ENCODE peak calls at places on chromosomes 1 and 21, in seven cellular contexts. A is A549, F is K562, V is SK-N-SH, M is HepG2, Y is GM12878, B is H1. H is an unnamed sample.

GRCh38 chr1:56397811-56398231 is 181.5 kb downstream of the PLPP3 start:
- DNase-seq in B (no peak), M (no peak), A (no peak), F (no peak), Y (no peak), V (no peak), H (peak)

GRCh38 chr1:35929730-35930592 is 944 bp upstream of the AGO3 start:
- DNase-seq in M (peak), V (peak), B (peak), F (peak), Y (no peak), A (no peak), H (peak)

GRCh38 chr1:184866991-184867788 is 107.1 kb downstream of the NIBAN1 start:
- DNase-seq in Y (peak), B (no peak), A (no peak), V (no peak), M (no peak), F (no peak), H (peak)

GRCh38 chr21:25515484-25516405 is 91.5 kb downstream of the MRPL39 start:
- DNase-seq in V (no peak), F (no peak), Y (no peak), B (no peak), M (no peak), A (no peak), H (peak)

GRCh38 chr1:29230553-29231378 is at the start of gene MECR:
- DNase-seq in V (peak), M (peak), A (peak), B (peak), F (peak), Y (peak), H (peak)

GRCh38 chr1:39127513-39127912 is 77.0 kb upstream of the MACF1 start:
- DNase-seq in F (no peak), V (no peak), M (peak), A (peak), Y (no peak), B (no peak), H (peak)

GRCh38 chr1:26336477-26337205 is 17.3 kb downstream of the CRYBG2 start:
- DNase-seq in Y (no peak), B (peak), A (peak), V (peak), F (peak), M (no peak), H (no peak)

GRCh38 chr1:2314297-2314802 is 77.0 kb downstream of the MORN1 start:
- DNase-seq in F (no peak), Y (no peak), M (peak), A (peak), V (peak), B (no peak), H (peak)

GRCh38 chr1:171142451-171143121 is 42.5 kb upstream of the FMO2 start:
- DNase-seq in Y (no peak), F (no peak), A (no peak), M (no peak), B (no peak), V (no peak), H (peak)

GRCh38 chr1:84834419-84835064 is 58.5 kb downstream of the LPAR3 start:
- DNase-seq in A (peak), M (no peak), V (no peak), Y (no peak), B (no peak), F (no peak), H (peak)

GRCh38 chr21:15210235-15210678 is 145.5 kb upstream of the NRIP1 start:
- DNase-seq in M (peak), B (no peak), Y (no peak), F (peak), A (peak), V (no peak), H (no peak)

GRCh38 chr1:23590058-23590783 is 30.9 kb upstream of the ID3 start:
- DNase-seq in A (peak), Y (no peak), M (no peak), F (peak), V (no peak), B (no peak), H (peak)

GRCh38 chr1:205658943-205659581 is 21.2 kb downstream of the SLC45A3 start:
- DNase-seq in Y (no peak), B (no peak), A (peak), M (peak), V (peak), F (peak), H (peak)

GRCh38 chr1:152515454-152515823 is 1.2 kb downstream of the CRCT1 start:
- DNase-seq in A (no peak), V (peak), B (no peak), M (no peak), F (no peak), Y (no peak), H (peak)

GRCh38 chr1:67724928-67725560 is 40.0 kb downstream of the GADD45A start:
- DNase-seq in M (peak), V (no peak), F (no peak), A (peak), Y (no peak), B (no peak), H (peak)

GRCh38 chr1:80675469-80675868 is 1125.3 kb upstream of the ADGRL2 start:
- DNase-seq in F (no peak), Y (no peak), A (no peak), V (no peak), M (no peak), B (no peak), H (no peak)

GRCh38 chr21:33813832-33814231 is 101.8 kb downstream of the ATP5PO start:
- DNase-seq in F (no peak), M (no peak), A (no peak), Y (no peak), V (no peak), B (no peak), H (no peak)

GRCh38 chr1:36885537-36886441 is 148.5 kb downstream of the GRIK3 start:
- DNase-seq in F (no peak), B (no peak), M (no peak), A (no peak), Y (no peak), V (peak), H (no peak)

GRCh38 chr1:112461200-112461871 is 47.4 kb upstream of the WNT2B start:
- DNase-seq in F (peak), M (no peak), Y (no peak), V (no peak), B (no peak), A (no peak), H (no peak)

GRCh38 chr1:172399369-172400072 is 21.0 kb upstream of the C1orf105 start:
- DNase-seq in Y (no peak), V (peak), F (peak), B (no peak), A (peak), M (peak), H (peak)

GRCh38 chr1:57945045-57945444 is 521.2 kb upstream of the DAB1 start:
- DNase-seq in V (no peak), Y (no peak), A (no peak), F (no peak), M (no peak), B (no peak), H (no peak)

GRCh38 chr1:150151291-150152181 is 1.8 kb downstream of the PLEKHO1 start:
- DNase-seq in M (no peak), A (no peak), F (peak), Y (no peak), B (no peak), V (peak), H (no peak)

GRCh38 chr21:46421191-46421750 is 37.4 kb upstream of the DIP2A start:
- DNase-seq in F (no peak), B (no peak), M (no peak), A (no peak), V (no peak), Y (no peak), H (no peak)

GRCh38 chr1:39849203-39849602 is 34.1 kb downstream of the TRIT1 start:
- DNase-seq in F (no peak), B (no peak), V (no peak), Y (no peak), M (no peak), A (no peak), H (peak)

GRCh38 chr1:27602510-27603319 is 1.2 kb downstream of the AHDC1 start:
- DNase-seq in M (no peak), F (peak), A (no peak), Y (no peak), V (peak), B (no peak), H (peak)

GRCh38 chr1:213391445-213391844 is 340.4 kb downstream of the RPS6KC1 start:
- DNase-seq in F (no peak), A (no peak), Y (no peak), V (no peak), B (no peak), M (no peak), H (no peak)

GRCh38 chr1:214124915-214125314 is 137.1 kb downstream of the PROX1 start:
- DNase-seq in F (no peak), B (no peak), M (peak), Y (no peak), A (no peak), V (no peak), H (no peak)

GRCh38 chr1:30085814-30086770 is 637.3 kb downstream of the MATN1 start:
- DNase-seq in Y (no peak), B (peak), F (peak), A (peak), V (peak), M (peak), H (peak)

GRCh38 chr21:35226960-35227741 is 178.0 kb upstream of the RUNX1 start:
- DNase-seq in V (no peak), M (no peak), F (no peak), B (no peak), A (no peak), Y (peak), H (no peak)

GRCh38 chr1:13792429-13792828 is 92.4 kb downstream of the PRDM2 start:
- DNase-seq in V (no peak), Y (no peak), F (no peak), M (no peak), B (no peak), A (no peak), H (peak)

GRCh38 chr1:201481761-201482493 is 12.9 kb upstream of the PHLDA3 start:
- DNase-seq in Y (peak), V (peak), A (peak), B (peak), M (peak), F (peak), H (peak)

GRCh38 chr1:62735491-62736171 is 47.4 kb upstream of the DOCK7 start:
- DNase-seq in A (no peak), B (no peak), F (no peak), M (no peak), Y (no peak), V (no peak), H (peak)

GRCh38 chr1:229836324-229836723 is 210.3 kb downstream of the URB2 start:
- DNase-seq in F (peak), V (no peak), A (no peak), Y (no peak), B (no peak), M (no peak), H (no peak)

GRCh38 chr21:28688381-28688780 is 304.3 kb downstream of the LTN1 start:
- DNase-seq in A (no peak), Y (no peak), F (no peak), M (no peak), B (no peak), V (no peak), H (no peak)

GRCh38 chr21:40759061-40759460 is 87.9 kb downstream of the DSCAM start:
- DNase-seq in A (no peak), M (no peak), F (no peak), Y (no peak), V (no peak), B (no peak), H (no peak)

GRCh38 chr1:110235839-110236682 is 25.9 kb downstream of the KCNC4 start:
- DNase-seq in M (no peak), Y (no peak), A (peak), B (no peak), F (peak), V (no peak), H (peak)

DNA sequence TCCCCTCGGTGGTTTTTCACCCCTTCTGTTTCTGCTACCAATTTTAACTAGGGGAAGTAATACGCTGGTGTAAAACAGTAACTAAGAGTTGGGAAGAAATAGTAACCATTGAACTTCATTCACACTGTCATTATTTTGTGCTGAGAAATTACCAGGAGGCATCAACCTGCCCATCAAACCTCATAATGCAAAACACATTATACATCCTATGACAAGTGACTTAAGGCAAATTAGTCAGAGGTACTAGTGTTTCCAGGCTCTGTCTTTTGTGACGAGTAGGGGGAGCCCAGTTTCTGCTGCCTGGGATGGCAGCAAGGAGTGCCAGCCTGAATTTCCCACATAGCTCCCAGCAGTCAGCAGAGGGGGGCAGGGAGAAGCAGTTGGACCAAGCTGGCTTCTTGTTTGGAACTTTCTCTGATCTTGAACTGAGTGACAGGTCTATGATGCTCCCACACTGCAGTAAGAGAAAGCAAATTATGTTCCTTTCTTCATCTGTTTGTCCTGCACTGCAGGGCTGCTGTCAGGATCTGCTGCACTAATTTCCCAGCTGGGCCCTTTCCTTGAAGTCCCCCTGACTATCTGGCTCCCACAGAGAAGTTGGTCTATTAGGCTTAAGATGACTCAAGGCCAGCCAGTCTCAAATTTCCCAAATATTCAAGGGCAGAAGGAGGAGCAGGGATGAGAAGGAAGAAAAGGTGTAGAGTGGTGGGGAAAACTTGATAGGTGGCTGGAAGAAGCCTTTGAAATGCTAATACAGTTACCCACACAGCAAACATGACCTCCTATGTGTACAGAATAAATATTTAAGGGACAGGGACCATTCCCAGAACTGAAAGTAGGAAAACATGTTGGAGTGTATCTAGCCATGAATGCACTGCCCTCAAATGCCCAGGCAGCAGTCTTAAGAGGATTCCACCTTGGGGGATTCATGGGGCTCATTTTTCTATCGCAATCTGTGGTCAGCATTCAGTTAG is 322.8 kb downstream of the SEC16B start:
- DNase-seq in F (no peak), V (no peak), B (no peak), A (no peak), M (peak), Y (peak), H (no peak)
- H3K27ac ChIP-seq in F (no peak), V (no peak), B (no peak), A (no peak), M (no peak), Y (no peak), H (no peak)

GRCh38 chr1:10597492-10597891 is 122.7 kb downstream of the PEX14 start:
- DNase-seq in A (no peak), B (no peak), M (no peak), V (no peak), F (no peak), Y (no peak), H (no peak)

GRCh38 chr1:10596780-10597179 is 122.0 kb downstream of the PEX14 start:
- DNase-seq in V (no peak), F (no peak), A (no peak), M (no peak), B (no peak), Y (no peak), H (no peak)

GRCh38 chr1:10599194-10599861 is 124.6 kb downstream of the PEX14 start:
- DNase-seq in A (peak), B (no peak), V (no peak), Y (no peak), F (no peak), M (peak), H (peak)

GRCh38 chr1:10598088-10598712 is 123.5 kb downstream of the PEX14 start:
- DNase-seq in Y (no peak), F (no peak), V (peak), A (peak), M (no peak), B (no peak), H (no peak)

GRCh38 chr1:10594481-10595050 is 119.8 kb downstream of the PEX14 start:
- DNase-seq in Y (peak), F (no peak), V (no peak), B (no peak), A (no peak), M (no peak), H (no peak)
- TF ChIP-seq USF2 in Y (no peak), F (no peak), V (no peak), B (no peak), A (no peak), M (no peak), H (no peak)

GRCh38 chr1:42533101-42533863 is 70.2 kb downstream of the CCDC30 start:
- DNase-seq in B (no peak), F (no peak), Y (no peak), V (no peak), M (no peak), A (no peak), H (peak)
- H3K27ac ChIP-seq in B (no peak), F (no peak), Y (no peak), V (no peak), M (no peak), A (no peak), H (peak)

GRCh38 chr1:86151427-86151826 is 5.1 kb downstream of the COL24A1 start:
- DNase-seq in Y (no peak), M (no peak), V (no peak), A (no peak), F (no peak), B (no peak), H (peak)
- TF ChIP-seq USF2 in Y (no peak), M (no peak), V (no peak), A (no peak), F (no peak), B (no peak), H (no peak)

GRCh38 chr1:226725870-226726212 is 13.2 kb downstream of the ITPKB start:
- DNase-seq in M (no peak), A (no peak), B (no peak), F (no peak), Y (no peak), V (no peak), H (no peak)

GRCh38 chr1:226719596-226720386 is 19.3 kb downstream of the ITPKB start:
- DNase-seq in B (no peak), M (no peak), Y (no peak), A (no peak), V (no peak), F (no peak), H (no peak)

GRCh38 chr1:226722240-226722900 is 16.7 kb downstream of the ITPKB start:
- DNase-seq in B (no peak), M (no peak), F (no peak), Y (no peak), A (no peak), V (no peak), H (no peak)

GRCh38 chr1:226722901-226723639 is 16.0 kb downstream of the ITPKB start:
- DNase-seq in Y (no peak), F (no peak), B (no peak), A (no peak), M (no peak), V (no peak), H (no peak)

DNA sequence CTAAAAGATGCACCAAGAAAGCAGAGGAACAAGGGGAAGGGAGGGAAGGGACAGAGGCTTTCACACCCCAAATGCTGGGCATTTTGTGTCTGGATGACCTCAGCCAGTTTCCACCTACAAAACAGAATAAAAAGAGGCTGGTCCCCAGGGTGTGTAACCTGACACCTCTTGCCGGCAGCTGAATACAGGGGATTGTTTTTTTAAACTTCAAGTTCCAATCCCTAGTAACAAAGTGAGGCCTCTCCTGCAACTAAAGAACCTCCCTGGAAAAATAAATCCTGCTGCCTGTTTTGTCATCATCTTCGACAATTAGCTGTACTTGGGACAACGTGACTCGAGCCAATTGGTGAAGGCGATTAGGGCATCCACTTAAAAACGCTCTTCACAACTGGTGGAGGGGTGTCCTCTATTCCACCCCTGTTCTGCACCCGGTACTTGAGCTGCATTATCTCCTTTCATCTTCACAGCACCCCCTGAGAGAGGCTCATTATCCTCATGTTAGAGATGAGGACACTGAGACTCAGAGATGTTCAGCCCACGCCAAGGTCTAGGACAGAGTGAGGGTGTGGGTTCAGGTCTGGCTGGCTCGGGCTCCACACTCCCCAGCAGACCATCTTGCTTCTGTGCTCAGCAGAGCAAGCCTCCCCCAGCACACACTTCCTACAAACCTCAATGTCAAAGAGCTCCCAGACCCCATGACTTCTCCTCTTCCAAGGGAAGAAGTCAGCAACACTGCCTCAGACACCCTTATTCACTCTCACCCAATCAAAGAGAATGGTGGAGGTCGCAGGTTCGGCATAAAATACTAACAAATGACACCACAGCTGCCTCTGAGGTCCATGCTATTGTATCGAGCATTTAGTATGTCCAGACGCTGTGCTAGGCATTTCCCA is 15.2 kb downstream of the ITPKB start:
- DNase-seq in F (peak), A (no peak), Y (no peak), V (no peak), B (no peak), M (no peak), H (peak)
- H3K27ac ChIP-seq in F (no peak), A (no peak), Y (peak), V (no peak), B (no peak), M (no peak), H (peak)